ENCODE peak calls at places on chromosomes 6 and 20, in ten cellular contexts. Z is bronchial epithelial cell, E is non-pigmented ciliary epithelial cell, R is ureter, V is NCI-H2081, Q is Peyer's patch, L is dermis blood vessel endothelial cell, F is choroid plexus epithelial cell, O is HTR-8/SVneo, M is amygdala. J is an unnamed sample.

GRCh38 chr6:16108996-16109658 is 19.8 kb upstream of the MYLIP start:
- DNase-seq in Z (no peak), E (no peak), R (no peak), V (no peak), Q (peak), L (no peak), F (peak), O (no peak), M (no peak), J (no peak)

GRCh38 chr6:25068866-25069265 is 133.1 kb upstream of the RIPOR2 start:
- DNase-seq in Z (no peak), E (no peak), R (no peak), V (no peak), Q (no peak), L (no peak), F (no peak), O (no peak), M (no peak), J (peak)

GRCh38 chr6:112780498-112781096 is 433.5 kb downstream of the RFPL4B start:
- DNase-seq in Z (peak), E (peak), R (peak), V (peak), Q (peak), L (peak), F (peak), O (peak), M (peak), J (peak)

GRCh38 chr20:23144856-23145255 is 58.7 kb upstream of the CD93 start:
- DNase-seq in Z (no peak), E (no peak), R (no peak), V (no peak), Q (no peak), L (no peak), F (no peak), O (no peak), M (no peak), J (no peak)

GRCh38 chr20:37562695-37563480 is 35.2 kb upstream of the BLCAP start:
- DNase-seq in Z (no peak), E (no peak), R (no peak), V (no peak), Q (peak), L (no peak), F (no peak), O (no peak), M (no peak), J (peak)

GRCh38 chr6:109503327-109504224 is 20.6 kb upstream of the ZBTB24 start:
- DNase-seq in Z (no peak), E (no peak), R (no peak), V (no peak), Q (no peak), L (no peak), F (no peak), O (no peak), M (no peak), J (peak)

GRCh38 chr6:108798672-108799355 is 49.4 kb upstream of the ARMC2 start:
- DNase-seq in Z (no peak), E (no peak), R (no peak), V (no peak), Q (peak), L (peak), F (peak), O (no peak), M (no peak), J (peak)

GRCh38 chr6:133889557-133890301 is 816 bp downstream of the TCF21 start:
- DNase-seq in Z (no peak), E (peak), R (peak), V (no peak), Q (no peak), L (no peak), F (peak), O (peak), M (no peak), J (no peak)

GRCh38 chr20:41242807-41243206 is 74.7 kb downstream of the ZHX3 start:
- DNase-seq in Z (no peak), E (no peak), R (no peak), V (no peak), Q (no peak), L (no peak), F (no peak), O (no peak), M (no peak), J (no peak)

GRCh38 chr20:7010584-7010983 is 243.1 kb downstream of the BMP2 start:
- DNase-seq in Z (peak), E (no peak), R (no peak), V (no peak), Q (no peak), L (no peak), F (peak), O (no peak), M (no peak), J (peak)

GRCh38 chr20:37501940-37502339 is 19.1 kb upstream of the NNAT start:
- DNase-seq in Z (no peak), E (no peak), R (no peak), V (no peak), Q (no peak), L (no peak), F (no peak), O (no peak), M (no peak), J (no peak)

GRCh38 chr20:49993301-49993751 is 10.5 kb downstream of the SNAI1 start:
- DNase-seq in Z (no peak), E (no peak), R (no peak), V (no peak), Q (no peak), L (no peak), F (no peak), O (no peak), M (no peak), J (no peak)

J was measured in trophoblast cell.